ENCODE peak calls at places on chromosome X, in ten cellular contexts. C is left ventricle myocardium inferior; M is cardiac muscle cell; S is ovary; W is suprapubic skin; D is SJSA1; L is IMR-90; V is CD4-positive, CD25-positive, alpha-beta regulatory T cell; B is A549; U is Caco-2. H is an unnamed sample.

GRCh38 chrX:105190252-105190853 is 30.1 kb downstream of the TEX13A start:
- DNase-seq in C (no peak), M (peak; percentile 40), S (no peak), W (no peak), D (peak; percentile 15), L (peak; percentile 6), V (no peak), B (no peak), U (peak; percentile 30), H (no peak)

GRCh38 chrX:40871385-40872082 is 136.2 kb upstream of the MED14 start:
- DNase-seq in C (no peak), M (peak; percentile 28), S (no peak), W (no peak), D (no peak), L (peak; percentile 37), V (no peak), B (no peak), U (no peak), H (no peak)

GRCh38 chrX:103073442-103073841 is 9.5 kb upstream of the BEX1 start:
- DNase-seq in C (no peak), M (peak; percentile 47), S (no peak), W (no peak), D (no peak), L (no peak), V (no peak), B (no peak), U (no peak), H (no peak)

GRCh38 chrX:17553451-17553850 is 178.5 kb downstream of the NHS start:
- DNase-seq in C (no peak), M (peak; percentile 62), S (no peak), W (no peak), D (peak; percentile 31), L (peak; percentile 70), V (no peak), B (no peak), U (peak; percentile 2), H (no peak)

GRCh38 chrX:3232262-3232950 is 114.0 kb downstream of the MXRA5 start:
- DNase-seq in C (no peak), M (peak; percentile 15), S (no peak), W (no peak), D (no peak), L (peak; percentile 6), V (no peak), B (no peak), U (no peak), H (no peak)

GRCh38 chrX:134990475-134991473 is at the start of gene SMIM10:
- DNase-seq in C (peak; percentile 83), M (peak; percentile 88), S (peak; percentile 81), W (peak; percentile 80), D (peak; percentile 84), L (peak; percentile 79), V (no peak), B (no peak), U (peak; percentile 66), H (peak; percentile 94)

GRCh38 chrX:118973389-118974087 is 880 bp upstream of the LONRF3 start:
- DNase-seq in C (peak; percentile 16), M (no peak), S (peak; percentile 15), W (peak; percentile 68), D (no peak), L (no peak), V (no peak), B (no peak), U (no peak), H (peak; percentile 34)

GRCh38 chrX:107207089-107207488 is 678 bp downstream of the DNAAF6 start:
- DNase-seq in C (no peak), M (no peak), S (no peak), W (no peak), D (no peak), L (no peak), V (no peak), B (no peak), U (no peak), H (no peak)

GRCh38 chrX:46710425-46710824 is 48.5 kb downstream of the SLC9A7 start:
- DNase-seq in C (no peak), M (peak; percentile 17), S (no peak), W (no peak), D (no peak), L (peak; percentile 62), V (no peak), B (peak; percentile 13), U (peak; percentile 6), H (no peak)

GRCh38 chrX:41971346-41971745 is 48.0 kb upstream of the CASK start:
- DNase-seq in C (no peak), M (peak; percentile 6), S (no peak), W (no peak), D (no peak), L (no peak), V (no peak), B (no peak), U (no peak), H (no peak)

GRCh38 chrX:41970419-41970818 is 47.1 kb upstream of the CASK start:
- DNase-seq in C (no peak), M (no peak), S (no peak), W (no peak), D (no peak), L (no peak), V (no peak), B (no peak), U (no peak), H (no peak)

DNA sequence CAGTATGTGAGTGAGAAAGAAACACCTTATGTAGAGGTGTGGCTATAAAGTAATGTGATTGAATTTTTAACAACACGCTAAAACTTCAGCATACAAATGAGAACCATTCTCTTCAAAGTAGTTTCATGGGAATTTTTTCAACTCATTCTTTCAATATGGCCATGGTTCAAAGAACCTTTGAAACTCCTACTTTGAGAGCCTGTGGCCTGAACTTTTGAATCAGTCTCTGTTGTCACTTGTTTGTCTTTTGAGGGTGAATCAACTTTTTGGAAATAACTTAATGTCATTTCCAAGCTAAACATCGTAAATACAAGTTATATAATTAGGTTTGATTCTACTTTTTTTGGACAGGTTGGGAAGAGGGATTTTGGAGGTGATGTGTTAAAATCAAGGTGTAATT is 49.9 kb upstream of the CASK start:
- DNase-seq in C (no peak), M (no peak), S (no peak), W (no peak), D (no peak), L (no peak), V (no peak), B (no peak), U (no peak), H (no peak)
- H3K4me1 ChIP-seq in C (no peaks in the 10 kb centered on the region), M (no peaks in the 10 kb centered on the region), S (no peaks in the 10 kb centered on the region), W (no peaks in the 10 kb centered on the region), D (no peaks in the 10 kb centered on the region), L (no peaks in the 10 kb centered on the region), V (no peaks in the 10 kb centered on the region), B (no peaks in the 10 kb centered on the region), U (no peaks in the 10 kb centered on the region), H (no peaks in the 10 kb centered on the region)

GRCh38 chrX:316351-317325 is 2.0 kb downstream of the GTPBP6 start:
- DNase-seq in C (no peak), M (no peak), S (no peak), W (peak; percentile 70), D (no peak), L (no peak), V (no peak), B (no peak), U (no peak), H (no peak)
- H3K4me3 ChIP-seq in C (no peak overlapping the region), M (no peak overlapping the region), S (no peak overlapping the region), W (no peak overlapping the region), D (no peak overlapping the region), L (no peak overlapping the region), V (no peak overlapping the region), B (peak overlapping the region; percentile 93), U (no peak overlapping the region), H (no peak overlapping the region)

DNA sequence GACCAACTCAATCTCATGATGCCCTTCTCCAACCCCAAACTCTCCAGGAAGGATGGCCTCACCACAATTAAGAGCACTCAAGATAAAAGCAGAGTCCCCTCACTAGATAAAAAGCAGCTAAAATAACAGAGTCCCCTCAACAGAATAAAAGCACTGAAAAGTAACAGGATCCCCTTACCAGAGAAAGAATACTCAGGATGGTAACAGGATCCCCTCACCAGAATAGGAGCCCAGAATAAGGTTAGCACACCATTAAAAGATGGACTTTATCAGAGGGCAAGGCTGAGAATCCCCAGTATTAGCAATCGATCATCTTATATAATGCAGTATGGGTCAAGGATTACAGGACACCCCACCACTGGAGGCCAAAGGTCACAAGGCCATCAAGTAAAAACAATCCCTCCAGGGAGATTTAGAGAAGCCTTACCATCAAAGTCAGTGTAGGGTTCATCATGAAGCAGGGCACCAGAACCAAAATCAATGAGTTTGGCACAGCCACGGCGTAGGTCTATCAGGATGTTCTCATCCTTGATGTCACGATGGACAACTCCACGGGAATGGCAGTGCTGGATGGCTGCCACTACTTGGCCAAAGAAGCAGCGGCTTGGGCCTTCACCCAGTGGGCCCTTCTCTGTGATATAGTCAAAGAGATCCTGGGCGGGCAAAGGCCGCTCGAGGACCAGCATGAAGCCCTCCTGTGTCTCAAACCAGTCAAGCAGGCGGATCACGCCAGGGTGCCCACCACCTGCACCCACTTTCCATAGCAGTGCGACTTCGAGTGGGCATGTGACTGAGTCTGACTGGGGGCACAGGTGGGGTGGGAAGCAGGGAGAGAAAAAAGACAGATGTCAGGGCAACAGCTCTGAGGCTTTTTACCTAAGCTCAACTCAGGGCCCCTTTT is 3.4 kb upstream of the SLC35A2 start:
- DNase-seq in C (no peak), M (no peak), S (no peak), W (no peak), D (no peak), L (no peak), V (no peak), B (no peak), U (no peak), H (no peak)
- H3K4me1 ChIP-seq in C (peaks cover 44% of the 10 kb centered on the region), M (peaks cover 9% of the 10 kb centered on the region), S (peaks cover 2% of the 10 kb centered on the region), W (peaks cover 42% of the 10 kb centered on the region), D (peaks cover 13% of the 10 kb centered on the region), L (peaks cover 5% of the 10 kb centered on the region), V (peaks cover 45% of the 10 kb centered on the region), B (peaks cover 26% of the 10 kb centered on the region), U (peaks cover 10% of the 10 kb centered on the region), H (no peaks in the 10 kb centered on the region)

GRCh38 chrX:48927736-48928382 is 9.0 kb upstream of the PIM2 start:
- DNase-seq in C (no peak), M (no peak), S (no peak), W (no peak), D (no peak), L (no peak), V (no peak), B (no peak), U (no peak), H (no peak)

GRCh38 chrX:48923771-48924170 is 4.9 kb upstream of the PIM2 start:
- DNase-seq in C (no peak), M (no peak), S (no peak), W (no peak), D (no peak), L (no peak), V (no peak), B (no peak), U (no peak), H (no peak)

GRCh38 chrX:48924270-48924669 is 5.4 kb upstream of the PIM2 start:
- DNase-seq in C (no peak), M (no peak), S (no peak), W (no peak), D (no peak), L (no peak), V (no peak), B (no peak), U (no peak), H (no peak)

DNA sequence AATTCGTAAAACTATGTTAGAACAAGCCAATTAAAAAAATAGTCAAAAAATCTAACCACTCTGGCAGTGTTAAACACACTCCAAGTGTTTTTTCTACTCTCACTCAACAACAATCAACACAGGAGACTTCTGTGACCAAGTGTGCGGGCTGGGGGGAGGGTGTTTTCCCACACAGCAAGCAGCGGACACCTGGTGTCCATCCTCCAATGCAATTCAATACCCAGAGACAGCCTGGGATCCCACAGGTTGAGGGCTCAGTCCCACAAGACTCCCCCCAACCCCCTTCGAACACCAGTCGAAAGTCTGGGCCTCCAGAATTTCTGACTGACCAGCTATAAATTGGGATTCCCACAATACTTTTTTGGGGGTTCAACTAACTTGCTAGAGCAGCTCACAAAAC is 8.3 kb upstream of the PIM2 start:
- DNase-seq in C (no peak), M (no peak), S (no peak), W (no peak), D (no peak), L (no peak), V (no peak), B (no peak), U (no peak), H (no peak)
- H3K4me3 ChIP-seq in C (no peak overlapping the region), M (no peak overlapping the region), S (no peak overlapping the region), W (no peak overlapping the region), D (no peak overlapping the region), L (no peak overlapping the region), V (no peak overlapping the region), B (no peak overlapping the region), U (no peak overlapping the region), H (no peak overlapping the region)